ENCODE peak calls at places on chromosomes 6 and 20, in four cellular contexts. B, F, T and S are unnamed samples. For H3K36me3, the result is how much of the 10 kb centered on the place peaks cover.

GRCh38 chr6:16770701-16771569 is 9.7 kb upstream of the ATXN1 start:
- DNase-seq in B (peak), F (peak), T (peak), S (peak)

GRCh38 chr20:47792021-47792618 is 6.8 kb upstream of the SULF2 start:
- DNase-seq in B (peak), F (peak), T (no peak), S (no peak)

GRCh38 chr20:57893364-57894001 is 183.7 kb upstream of the PMEPA1 start:
- DNase-seq in B (no peak), F (no peak), T (no peak), S (no peak)

GRCh38 chr6:133817460-133818047 is 71.4 kb upstream of the TCF21 start:
- DNase-seq in B (no peak), F (no peak), T (no peak), S (no peak)

GRCh38 chr6:143293526-143293925 is 157.0 kb downstream of the ADAT2 start:
- DNase-seq in B (no peak), F (no peak), T (no peak), S (no peak)

GRCh38 chr6:158047120-158047518 is 65.5 kb downstream of the SYNJ2 start:
- DNase-seq in B (no peak), F (no peak), T (no peak), S (no peak)

GRCh38 chr20:4812641-4813075 is 90.9 kb downstream of the PRND start:
- DNase-seq in B (no peak), F (no peak), T (no peak), S (no peak)

GRCh38 chr6:148720371-148720770 is 26.5 kb upstream of the UST start:
- DNase-seq in B (no peak), F (no peak), T (no peak), S (no peak)

GRCh38 chr6:145745861-145746260 is 10.5 kb upstream of the EPM2A start:
- DNase-seq in B (no peak), F (no peak), T (no peak), S (no peak)

GRCh38 chr20:38729767-38730166 is 5.5 kb downstream of the SLC32A1 start:
- DNase-seq in B (no peak), F (no peak), T (no peak), S (no peak)

GRCh38 chr6:140062042-140063041 is 687.9 kb upstream of the CITED2 start:
- DNase-seq in B (peak), F (peak), T (no peak), S (no peak)

GRCh38 chr20:17680128-17680835 is 1.8 kb downstream of the RRBP1 start:
- DNase-seq in B (no peak), F (peak), T (peak), S (peak)

GRCh38 chr6:51559059-51559458 is 528.4 kb downstream of the PKHD1 start:
- DNase-seq in B (no peak), F (no peak), T (no peak), S (no peak)

GRCh38 chr20:44074252-44075151 is 112.5 kb downstream of the JPH2 start:
- DNase-seq in B (no peak), F (peak), T (no peak), S (peak)

GRCh38 chr20:43913291-43914025 is 1.2 kb upstream of the TOX2 start:
- DNase-seq in B (no peak), F (no peak), T (no peak), S (no peak)

GRCh38 chr20:50919567-50919966 is 11.7 kb downstream of the ADNP start:
- DNase-seq in B (no peak), F (no peak), T (no peak), S (no peak)

GRCh38 chr6:113050010-113050893 is 703.1 kb downstream of the RFPL4B start:
- DNase-seq in B (no peak), F (no peak), T (no peak), S (no peak)

GRCh38 chr20:17570347-17571152 is 675 bp downstream of the DSTN start:
- DNase-seq in B (peak), F (peak), T (peak), S (no peak)

GRCh38 chr6:128807577-128807976 is 75.4 kb upstream of the LAMA2 start:
- DNase-seq in B (no peak), F (no peak), T (peak), S (no peak)

GRCh38 chr20:38748863-38749153 is 548 bp downstream of the ACTR5 start:
- DNase-seq in B (no peak), F (no peak), T (no peak), S (no peak)

GRCh38 chr6:144179817-144180216 is 29.5 kb downstream of the STX11 start:
- DNase-seq in B (no peak), F (no peak), T (no peak), S (no peak)

GRCh38 chr6:7522873-7523272 is 18.6 kb upstream of the DSP start:
- DNase-seq in B (no peak), F (no peak), T (no peak), S (no peak)

GRCh38 chr6:126170875-126171489 is 168.9 kb upstream of the CENPW start:
- DNase-seq in B (no peak), F (no peak), T (no peak), S (no peak)

GRCh38 chr20:22504829-22505377 is 79.5 kb downstream of the FOXA2 start:
- DNase-seq in B (no peak), F (no peak), T (no peak), S (no peak)

GRCh38 chr20:9610665-9611064 is 96.3 kb downstream of the LAMP5 start:
- DNase-seq in B (no peak), F (no peak), T (no peak), S (no peak)

GRCh38 chr6:167330745-167331144 is 5.9 kb downstream of the TTLL2 start:
- DNase-seq in B (no peak), F (no peak), T (no peak), S (no peak)

GRCh38 chr6:127515234-127515793 is 3.8 kb downstream of the MTCL3 start:
- DNase-seq in B (no peak), F (no peak), T (peak), S (no peak)

GRCh38 chr20:16701296-16701695 is 28.5 kb upstream of the SNRPB2 start:
- DNase-seq in B (no peak), F (no peak), T (no peak), S (no peak)

GRCh38 chr20:54108394-54108643 is 37.9 kb upstream of the BCAS1 start:
- DNase-seq in B (no peak), F (no peak), T (no peak), S (no peak)
- H3K36me3 ChIP-seq in B (under half), F (under half), T (under half), S (under half)

DNA sequence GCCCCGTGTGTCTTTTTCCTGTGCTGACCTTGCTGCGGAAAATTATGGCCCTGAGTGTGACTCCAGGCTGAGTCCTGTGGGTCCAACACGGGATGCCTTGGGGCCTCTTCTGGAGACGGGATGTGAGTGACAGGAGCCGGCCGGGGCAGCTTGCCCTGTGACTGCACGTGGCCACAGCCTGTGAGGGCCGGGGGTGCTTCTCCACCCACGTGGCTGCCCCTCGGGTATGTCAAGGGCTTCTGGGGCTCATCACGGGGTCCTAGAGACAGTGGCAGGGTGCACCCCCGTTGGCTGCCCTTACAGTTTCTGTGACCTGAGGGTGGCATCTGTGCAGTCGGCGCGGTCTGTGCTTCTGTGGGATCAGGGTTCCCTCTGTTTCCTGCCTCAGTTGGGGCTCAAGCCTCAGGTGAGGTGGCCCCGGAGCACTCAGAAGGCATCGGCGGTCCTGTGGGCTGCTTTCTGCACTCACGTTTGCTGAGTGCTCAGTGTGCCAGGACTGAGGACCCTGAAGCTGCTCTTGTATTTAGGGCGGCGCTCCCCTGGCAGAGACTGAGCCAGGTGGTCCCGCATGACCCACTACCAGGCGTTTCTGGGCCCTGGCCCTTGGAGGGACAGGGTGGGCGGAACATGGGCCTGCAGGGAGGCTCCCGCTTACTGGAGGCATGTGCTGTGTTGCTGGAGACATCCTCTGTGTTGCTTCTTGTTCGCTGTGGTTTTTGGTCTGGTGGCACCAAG is 5.4 kb downstream of the RTEL1 start:
- DNase-seq in B (no peak), F (no peak), T (no peak), S (peak)
- H3K36me3 ChIP-seq in B (under half), F (half or more), T (under half), S (under half)

GRCh38 chr6:53280207-53280606 is 68.5 kb downstream of the ELOVL5 start:
- DNase-seq in B (no peak), F (no peak), T (no peak), S (no peak)
- H3K36me3 ChIP-seq in B (under half), F (half or more), T (under half), S (under half)

DNA sequence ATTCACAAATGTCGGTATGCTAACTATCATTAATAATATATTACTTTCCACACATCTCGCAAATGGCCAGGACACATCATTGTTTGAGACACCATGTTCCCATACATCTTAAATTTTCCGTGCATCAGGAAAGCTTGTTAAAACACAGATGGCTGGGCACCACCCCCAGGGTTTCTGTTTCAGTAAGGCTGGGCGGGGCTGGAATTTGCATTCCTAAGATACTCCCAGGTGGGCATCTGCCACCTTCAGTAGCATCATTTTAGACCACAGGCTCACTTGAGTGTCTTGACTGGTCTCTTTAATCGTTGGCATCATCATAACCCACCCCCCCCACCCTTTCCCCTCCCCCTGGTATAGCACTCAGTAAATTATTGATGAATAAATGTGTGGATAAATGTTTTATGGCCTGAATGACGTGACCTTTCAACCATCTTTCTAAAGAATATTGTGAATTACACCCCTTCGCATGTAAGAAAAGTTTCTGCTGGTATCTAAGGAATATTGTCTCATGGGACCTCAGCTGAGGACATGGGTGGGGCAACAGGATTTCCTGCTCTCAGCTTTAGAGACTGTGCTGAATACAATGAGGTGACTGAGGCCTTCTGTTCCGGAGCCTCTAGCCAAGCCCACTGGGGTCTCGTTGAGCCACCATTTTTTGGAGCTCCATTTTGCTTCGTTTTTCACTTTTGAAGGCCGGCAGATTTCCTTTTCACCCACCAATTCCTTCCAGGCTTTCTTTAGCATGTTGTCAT is 124.1 kb upstream of the NEDD9 start:
- DNase-seq in B (no peak), F (peak), T (no peak), S (no peak)
- H3K36me3 ChIP-seq in B (under half), F (under half), T (under half), S (under half)

DNA sequence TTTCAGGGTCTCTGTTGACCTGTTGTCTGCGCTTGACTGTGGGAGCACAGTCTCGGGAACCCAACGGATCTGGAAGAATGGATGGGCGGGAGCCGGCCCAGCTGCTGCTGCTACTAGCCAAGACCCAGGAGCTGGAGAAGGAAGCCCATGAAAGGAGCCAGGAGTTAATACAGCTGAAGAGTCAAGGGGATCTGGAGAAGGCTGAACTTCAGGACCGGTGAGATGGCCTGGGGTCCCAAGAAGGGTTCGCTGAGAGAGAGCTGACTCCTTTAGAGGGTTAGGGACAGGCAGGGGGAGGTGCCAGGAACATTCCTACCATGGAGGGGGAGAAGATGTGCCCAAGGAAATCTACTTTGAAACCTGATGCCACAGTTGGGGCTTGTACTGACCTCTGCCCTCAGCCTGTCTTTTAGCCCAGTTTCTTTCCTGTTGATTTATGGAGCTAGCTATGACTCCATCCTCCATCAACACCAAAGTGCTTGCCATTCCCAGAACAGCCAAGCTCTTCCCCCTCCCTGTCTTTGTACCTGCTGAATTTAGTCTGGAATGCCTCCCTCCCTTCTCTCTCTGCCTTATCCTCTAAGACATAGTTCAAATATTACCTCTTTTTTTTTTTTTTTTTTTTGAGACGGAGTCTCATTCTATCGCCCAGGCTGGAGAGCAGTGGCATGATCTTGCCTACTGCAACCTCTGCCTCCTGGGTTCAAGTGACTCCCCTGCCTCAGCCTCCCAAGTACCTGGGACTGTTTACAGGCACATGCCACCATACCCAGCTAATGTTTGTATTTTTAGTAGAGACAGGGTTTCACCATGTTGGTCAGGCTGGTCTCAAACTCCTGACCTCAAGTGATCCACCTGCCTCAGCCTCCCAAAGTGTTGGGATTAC is 12.2 kb downstream of the CEP250 start:
- DNase-seq in B (no peak), F (no peak), T (peak), S (no peak)
- H3K36me3 ChIP-seq in B (under half), F (half or more), T (under half), S (under half)

GRCh38 chr20:59094576-59094975 is 52.0 kb upstream of the PRELID3B start:
- DNase-seq in B (no peak), F (no peak), T (no peak), S (no peak)

GRCh38 chr20:59095140-59095539 is 52.6 kb upstream of the PRELID3B start:
- DNase-seq in B (no peak), F (no peak), T (no peak), S (no peak)
- H3K36me3 ChIP-seq in B (under half), F (under half), T (under half), S (under half)

GRCh38 chr6:36969240-36969691 is 14.7 kb downstream of the PI16 start:
- DNase-seq in B (no peak), F (no peak), T (no peak), S (peak)

GRCh38 chr6:36968266-36968977 is 13.9 kb downstream of the PI16 start:
- DNase-seq in B (peak), F (no peak), T (no peak), S (no peak)

GRCh38 chr6:36970892-36971842 is 14.8 kb downstream of the MTCH1 start:
- DNase-seq in B (no peak), F (no peak), T (no peak), S (no peak)

GRCh38 chr6:36971926-36972673 is 13.9 kb downstream of the MTCH1 start:
- DNase-seq in B (no peak), F (no peak), T (no peak), S (no peak)

GRCh38 chr6:36969988-36970891 is 15.7 kb downstream of the PI16 start:
- DNase-seq in B (no peak), F (no peak), T (no peak), S (no peak)
- H3K36me3 ChIP-seq in B (under half), F (half or more), T (half or more), S (under half)

DNA sequence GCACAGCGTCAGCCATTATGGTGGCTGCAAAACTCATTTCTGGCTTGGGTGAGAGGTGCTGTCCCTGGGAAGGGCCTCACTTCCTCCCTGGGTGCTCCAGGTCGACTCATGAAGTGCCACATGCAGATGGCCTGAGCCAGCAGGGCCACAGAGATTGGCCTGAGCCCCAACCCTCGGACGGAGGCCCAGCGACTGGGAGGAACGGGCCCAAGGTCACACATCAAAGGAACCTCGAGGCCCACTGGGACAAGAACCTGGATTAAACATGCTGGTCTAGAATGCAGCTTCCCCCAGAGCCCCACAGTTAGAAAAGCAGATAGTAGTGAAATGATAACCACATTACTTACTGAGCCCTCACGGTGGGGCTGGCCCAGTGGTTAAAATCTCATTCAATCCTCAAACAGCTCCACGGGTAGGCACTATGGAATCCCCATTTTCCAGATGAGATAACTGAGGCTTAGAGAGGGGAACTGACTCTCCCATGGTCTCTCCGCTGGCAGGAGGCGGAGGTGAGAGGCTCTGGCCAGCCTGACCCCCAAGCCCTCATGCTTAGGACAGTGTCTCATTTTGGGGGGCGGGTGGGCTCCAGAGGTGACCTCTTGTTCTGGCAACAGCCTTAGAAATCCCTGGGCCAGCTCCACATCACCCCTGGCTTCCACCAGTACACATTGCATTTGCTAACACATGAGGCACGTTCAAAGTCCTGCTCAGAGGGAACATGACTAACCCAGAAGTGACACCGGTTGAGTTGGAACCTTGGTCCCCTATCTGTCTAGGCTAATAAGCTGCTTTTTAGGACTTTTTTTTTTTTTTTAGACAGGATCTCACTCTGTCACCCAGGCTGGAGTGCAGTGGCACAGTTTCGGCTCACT is 53.0 kb downstream of the SRC start:
- DNase-seq in B (no peak), F (no peak), T (no peak), S (no peak)
- H3K36me3 ChIP-seq in B (under half), F (under half), T (under half), S (under half)